ENCODE peak calls at places on chromosomes 16 and 17, in four cellular contexts. One of them, this sample, is unnamed.
A peak's percentile ranks its signal among the peaks of the same experiment; 100 is the strongest.

GRCh38 chr17:57622886-57623433 is 122.1 kb downstream of the CCDC182 start:
- DNase-seq in HL-60: no peak
- DNase-seq in choroid plexus epithelial cell: peak; percentile 68
- DNase-seq in stomach: no peak
- DNase-seq in this sample: peak; percentile 70

GRCh38 chr17:4617590-4618356 is 23.7 kb downstream of the ALOX15 start:
- DNase-seq in HL-60: no peak
- DNase-seq in choroid plexus epithelial cell: no peak
- DNase-seq in stomach: no peak
- DNase-seq in this sample: no peak

GRCh38 chr17:71080937-71081336 is 911.6 kb downstream of the KCNJ2 start:
- DNase-seq in HL-60: no peak
- DNase-seq in choroid plexus epithelial cell: no peak
- DNase-seq in stomach: no peak
- DNase-seq in this sample: no peak

GRCh38 chr17:8803531-8804416 is 4.6 kb upstream of the MFSD6L start:
- DNase-seq in HL-60: no peak
- DNase-seq in choroid plexus epithelial cell: no peak
- DNase-seq in stomach: no peak
- DNase-seq in this sample: no peak

GRCh38 chr16:14611660-14612059 is 18.4 kb downstream of the PARN start:
- DNase-seq in HL-60: no peak
- DNase-seq in choroid plexus epithelial cell: no peak
- DNase-seq in stomach: no peak
- DNase-seq in this sample: no peak

GRCh38 chr17:1606352-1606985 is 22.2 kb downstream of the SLC43A2 start:
- DNase-seq in HL-60: no peak
- DNase-seq in choroid plexus epithelial cell: no peak
- DNase-seq in stomach: no peak
- DNase-seq in this sample: no peak

GRCh38 chr16:81997738-81998137 is 13.5 kb downstream of the SDR42E1 start:
- DNase-seq in HL-60: no peak
- DNase-seq in choroid plexus epithelial cell: peak; percentile 84
- DNase-seq in stomach: no peak
- DNase-seq in this sample: peak; percentile 67

GRCh38 chr17:35244345-35245195 is 1.7 kb downstream of the SLFN5 start:
- DNase-seq in HL-60: no peak
- DNase-seq in choroid plexus epithelial cell: peak; percentile 84
- DNase-seq in stomach: peak; percentile 66
- DNase-seq in this sample: peak; percentile 79

GRCh38 chr16:77974883-77975282 is 47.5 kb upstream of the CLEC3A start:
- DNase-seq in HL-60: no peak
- DNase-seq in choroid plexus epithelial cell: peak; percentile 8
- DNase-seq in stomach: no peak
- DNase-seq in this sample: no peak

GRCh38 chr16:87033541-87034300 is 283.5 kb downstream of the C16orf95 start:
- DNase-seq in HL-60: no peak
- DNase-seq in choroid plexus epithelial cell: peak; percentile 9
- DNase-seq in stomach: no peak
- DNase-seq in this sample: no peak

GRCh38 chr16:3961449-3961849 is 80.9 kb upstream of the CREBBP start:
- DNase-seq in HL-60: no peak
- DNase-seq in choroid plexus epithelial cell: peak; percentile 16
- DNase-seq in stomach: no peak
- DNase-seq in this sample: no peak

GRCh38 chr17:81282876-81283275 is 12.2 kb downstream of the SLC38A10 start:
- DNase-seq in HL-60: no peak
- DNase-seq in choroid plexus epithelial cell: no peak
- DNase-seq in stomach: no peak
- DNase-seq in this sample: no peak

GRCh38 chr16:84323626-84324025 is 28.9 kb downstream of the WFDC1 start:
- DNase-seq in HL-60: peak; percentile 17
- DNase-seq in choroid plexus epithelial cell: no peak
- DNase-seq in stomach: no peak
- DNase-seq in this sample: peak; percentile 24

GRCh38 chr16:90018297-90019200 is 707 bp downstream of the DBNDD1 start:
- DNase-seq in HL-60: no peak
- DNase-seq in choroid plexus epithelial cell: no peak
- DNase-seq in stomach: peak; percentile 64
- DNase-seq in this sample: peak; percentile 39

GRCh38 chr17:75504347-75505151 is 10.8 kb downstream of the CASKIN2 start:
- DNase-seq in HL-60: peak; percentile 37
- DNase-seq in choroid plexus epithelial cell: no peak
- DNase-seq in stomach: peak; percentile 66
- DNase-seq in this sample: peak; percentile 52

GRCh38 chr16:86285938-86286921 is 224.1 kb upstream of the FOXF1 start:
- DNase-seq in HL-60: no peak
- DNase-seq in choroid plexus epithelial cell: no peak
- DNase-seq in stomach: no peak
- DNase-seq in this sample: peak; percentile 4

GRCh38 chr17:81035389-81036127 is 607 bp downstream of the BAIAP2 start:
- DNase-seq in HL-60: no peak
- DNase-seq in choroid plexus epithelial cell: peak; percentile 42
- DNase-seq in stomach: no peak
- DNase-seq in this sample: no peak

GRCh38 chr17:27257031-27257357 is 36.9 kb upstream of the WSB1 start:
- DNase-seq in HL-60: no peak
- DNase-seq in choroid plexus epithelial cell: no peak
- DNase-seq in stomach: no peak
- DNase-seq in this sample: peak; percentile 50

GRCh38 chr16:11328172-11329079 is 16.8 kb upstream of the RMI2 start:
- DNase-seq in HL-60: no peak
- DNase-seq in choroid plexus epithelial cell: peak; percentile 98
- DNase-seq in stomach: peak; percentile 62
- DNase-seq in this sample: peak; percentile 83

GRCh38 chr16:66935319-66936011 is at the start of gene CES2:
- DNase-seq in HL-60: no peak
- DNase-seq in choroid plexus epithelial cell: peak; percentile 17
- DNase-seq in stomach: peak; percentile 86
- DNase-seq in this sample: peak; percentile 90

GRCh38 chr16:66936889-66937554 is 1.7 kb downstream of the CES2 start:
- DNase-seq in HL-60: no peak
- DNase-seq in choroid plexus epithelial cell: no peak
- DNase-seq in stomach: no peak
- DNase-seq in this sample: no peak

GRCh38 chr16:66937725-66938337 is 2.5 kb downstream of the CES2 start:
- DNase-seq in HL-60: no peak
- DNase-seq in choroid plexus epithelial cell: no peak
- DNase-seq in stomach: no peak
- DNase-seq in this sample: no peak

GRCh38 chr16:66934138-66934838 is at the start of gene CIAO2B:
- DNase-seq in HL-60: peak; percentile 80
- DNase-seq in choroid plexus epithelial cell: peak; percentile 83
- DNase-seq in stomach: peak; percentile 92
- DNase-seq in this sample: peak; percentile 85

GRCh38 chr16:66936462-66936861 is 1.1 kb downstream of the CES2 start:
- DNase-seq in HL-60: no peak
- DNase-seq in choroid plexus epithelial cell: no peak
- DNase-seq in stomach: peak; percentile 37
- DNase-seq in this sample: no peak
- H3K4me3 ChIP-seq in HL-60: no peak overlapping the region
- H3K4me3 ChIP-seq in choroid plexus epithelial cell: no peak overlapping the region
- H3K4me3 ChIP-seq in stomach: peak overlapping the region; percentile 89
- H3K4me3 ChIP-seq in this sample: peak overlapping the region; percentile 95

GRCh38 chr17:32627233-32628008 is 140.6 kb downstream of the CDK5R1 start:
- DNase-seq in HL-60: no peak
- DNase-seq in choroid plexus epithelial cell: peak; percentile 25
- DNase-seq in stomach: no peak
- DNase-seq in this sample: peak; percentile 24
- TF ChIP-seq CTCF in HL-60: no peak
- TF ChIP-seq CTCF in choroid plexus epithelial cell: no peak
- TF ChIP-seq CTCF in stomach: no peak
- TF ChIP-seq CTCF in this sample: no peak

DNA sequence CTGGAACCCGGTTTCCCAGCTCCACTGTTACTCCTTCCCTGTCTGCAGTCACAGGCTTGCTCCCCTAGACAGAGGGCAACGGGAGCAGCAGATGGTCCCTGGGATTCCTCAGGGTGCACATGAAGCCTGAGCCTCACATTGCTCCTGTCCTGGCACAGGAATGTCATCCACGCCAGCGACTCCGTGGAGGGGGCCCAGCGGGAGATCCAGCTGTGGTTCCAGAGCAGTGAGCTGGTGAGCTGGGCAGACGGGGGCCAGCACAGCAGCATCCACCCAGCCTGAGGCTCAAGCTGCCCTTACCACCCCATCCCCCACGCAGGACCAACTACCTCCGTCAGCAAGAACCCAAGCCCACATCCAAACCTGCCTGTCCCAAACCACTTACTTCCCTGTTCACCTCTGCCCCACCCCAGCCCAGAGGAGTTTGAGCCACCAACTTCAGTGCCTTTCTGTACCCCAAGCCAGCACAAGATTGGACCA is 1.6 kb upstream of the DECR2 start:
- DNase-seq in HL-60: no peak
- DNase-seq in choroid plexus epithelial cell: no peak
- DNase-seq in stomach: no peak
- DNase-seq in this sample: no peak
- H3K4me3 ChIP-seq in HL-60: peak overlapping the region; percentile 82
- H3K4me3 ChIP-seq in choroid plexus epithelial cell: no peak overlapping the region
- H3K4me3 ChIP-seq in stomach: peak overlapping the region; percentile 69
- H3K4me3 ChIP-seq in this sample: peak overlapping the region; percentile 86

GRCh38 chr16:64950731-64951130 is 171.1 kb downstream of the CDH11 start:
- DNase-seq in HL-60: no peak
- DNase-seq in choroid plexus epithelial cell: no peak
- DNase-seq in stomach: no peak
- DNase-seq in this sample: no peak

GRCh38 chr16:64951193-64951592 is 170.7 kb downstream of the CDH11 start:
- DNase-seq in HL-60: no peak
- DNase-seq in choroid plexus epithelial cell: no peak
- DNase-seq in stomach: no peak
- DNase-seq in this sample: no peak

GRCh38 chr16:64951681-64952080 is 170.2 kb downstream of the CDH11 start:
- DNase-seq in HL-60: no peak
- DNase-seq in choroid plexus epithelial cell: no peak
- DNase-seq in stomach: no peak
- DNase-seq in this sample: no peak

GRCh38 chr16:64952177-64952576 is 169.7 kb downstream of the CDH11 start:
- DNase-seq in HL-60: no peak
- DNase-seq in choroid plexus epithelial cell: peak; percentile 96
- DNase-seq in stomach: no peak
- DNase-seq in this sample: peak; percentile 18

DNA sequence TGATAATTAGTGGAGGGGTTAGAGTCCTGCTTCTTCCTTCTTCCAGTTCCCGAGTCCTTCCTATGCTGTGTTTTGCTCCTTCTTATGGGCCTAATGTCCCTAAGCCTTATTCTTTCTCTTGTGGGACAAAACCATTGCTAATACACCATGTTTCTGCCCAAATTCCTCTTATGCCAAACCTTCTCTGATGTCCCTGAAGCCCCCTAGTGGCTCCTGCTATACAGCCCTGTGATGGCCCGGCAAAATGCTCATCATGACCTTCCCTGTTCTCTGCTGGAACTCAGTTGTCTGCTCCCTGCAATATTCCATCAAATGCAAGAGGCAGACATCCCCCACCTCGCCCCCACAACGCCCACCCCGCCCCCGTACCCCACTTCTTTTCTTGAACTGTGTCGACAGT is 171.6 kb downstream of the CDH11 start:
- DNase-seq in HL-60: no peak
- DNase-seq in choroid plexus epithelial cell: no peak
- DNase-seq in stomach: no peak
- DNase-seq in this sample: no peak
- TF ChIP-seq CTCF in HL-60: no peak
- TF ChIP-seq CTCF in choroid plexus epithelial cell: peak; percentile 53
- TF ChIP-seq CTCF in stomach: no peak
- TF ChIP-seq CTCF in this sample: peak; percentile 6

DNA sequence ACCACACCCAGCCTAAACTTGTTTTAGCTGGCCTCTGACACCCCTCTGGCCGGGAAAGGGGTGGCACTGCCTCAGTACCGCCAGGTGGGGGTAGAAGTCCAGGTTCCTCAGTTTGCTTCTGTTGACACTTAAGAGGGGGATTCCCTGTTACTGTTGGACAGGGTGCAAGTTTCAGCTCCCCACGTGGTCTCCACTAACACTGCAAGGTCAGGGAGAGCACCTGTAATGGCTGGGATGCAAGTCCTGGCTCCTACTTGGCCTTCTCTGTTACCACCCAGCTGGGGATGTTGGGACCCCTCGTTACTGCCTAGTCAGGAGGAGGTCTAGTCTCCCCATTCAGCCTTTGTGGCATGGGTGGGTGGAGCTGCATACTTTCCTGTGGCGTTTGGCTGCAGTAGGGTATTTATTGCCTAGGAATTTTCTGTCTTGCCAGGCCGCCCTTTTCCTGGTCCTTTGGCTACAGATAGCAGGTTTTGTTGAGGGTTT is 10.6 kb upstream of the MFAP4 start:
- DNase-seq in HL-60: no peak
- DNase-seq in choroid plexus epithelial cell: no peak
- DNase-seq in stomach: no peak
- DNase-seq in this sample: peak; percentile 20
- H3K4me3 ChIP-seq in HL-60: no peak overlapping the region
- H3K4me3 ChIP-seq in choroid plexus epithelial cell: no peak overlapping the region
- H3K4me3 ChIP-seq in stomach: no peak overlapping the region
- H3K4me3 ChIP-seq in this sample: no peak overlapping the region

GRCh38 chr17:6894206-6894528 is 62.6 kb upstream of the TEKT1 start:
- DNase-seq in HL-60: no peak
- DNase-seq in choroid plexus epithelial cell: peak; percentile 34
- DNase-seq in stomach: no peak
- DNase-seq in this sample: peak; percentile 68
- TF ChIP-seq CTCF in HL-60: no peak
- TF ChIP-seq CTCF in choroid plexus epithelial cell: peak; percentile 64
- TF ChIP-seq CTCF in stomach: no peak
- TF ChIP-seq CTCF in this sample: peak; percentile 67

GRCh38 chr17:15444805-15445204 is 22.6 kb downstream of the CDRT4 start:
- DNase-seq in HL-60: no peak
- DNase-seq in choroid plexus epithelial cell: no peak
- DNase-seq in stomach: no peak
- DNase-seq in this sample: no peak

GRCh38 chr17:15451681-15452080 is 15.7 kb downstream of the CDRT4 start:
- DNase-seq in HL-60: no peak
- DNase-seq in choroid plexus epithelial cell: peak; percentile 15
- DNase-seq in stomach: no peak
- DNase-seq in this sample: no peak

GRCh38 chr17:15446036-15446435 is 21.4 kb downstream of the CDRT4 start:
- DNase-seq in HL-60: no peak
- DNase-seq in choroid plexus epithelial cell: no peak
- DNase-seq in stomach: no peak
- DNase-seq in this sample: no peak

GRCh38 chr17:15448580-15448956 is 18.9 kb downstream of the CDRT4 start:
- DNase-seq in HL-60: no peak
- DNase-seq in choroid plexus epithelial cell: no peak
- DNase-seq in stomach: no peak
- DNase-seq in this sample: no peak

DNA sequence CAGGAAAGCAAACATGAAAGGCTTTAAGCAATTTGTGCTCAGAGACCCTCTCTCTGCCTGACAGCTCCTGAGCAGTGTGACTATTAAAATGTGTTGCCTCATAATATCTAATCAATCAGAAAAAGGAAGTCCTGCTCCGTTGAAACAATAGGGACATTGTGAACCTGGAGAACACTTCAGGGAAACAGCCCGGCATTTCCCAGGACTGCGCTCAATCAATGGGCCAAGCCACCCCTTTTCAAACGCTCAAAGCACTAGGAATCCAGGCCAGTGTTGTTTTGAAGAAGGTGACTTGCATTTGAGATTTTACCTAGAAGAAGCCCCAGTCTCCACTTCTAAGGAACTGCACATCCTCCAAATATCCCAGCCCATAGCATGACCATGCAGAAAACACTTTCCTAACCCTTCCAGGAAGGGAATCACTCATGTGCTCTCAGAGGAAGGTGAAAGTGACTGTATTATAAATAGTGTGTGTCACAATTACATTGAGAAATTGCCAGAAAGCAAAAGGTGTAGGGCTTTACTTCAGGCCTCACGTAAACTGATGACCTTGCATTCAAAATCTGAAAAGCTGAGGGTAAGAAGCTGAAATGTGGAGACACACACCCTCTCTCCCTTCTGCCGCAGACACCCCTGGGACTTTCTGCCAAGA is 19.4 kb downstream of the CDRT4 start:
- DNase-seq in HL-60: no peak
- DNase-seq in choroid plexus epithelial cell: no peak
- DNase-seq in stomach: no peak
- DNase-seq in this sample: peak; percentile 8
- H3K4me3 ChIP-seq in HL-60: no peak overlapping the region
- H3K4me3 ChIP-seq in choroid plexus epithelial cell: no peak overlapping the region
- H3K4me3 ChIP-seq in stomach: no peak overlapping the region
- H3K4me3 ChIP-seq in this sample: no peak overlapping the region

This sample was measured in epithelial cell of esophagus.